ENCODE peak calls at places on chromosomes 1 and 21, in six cellular contexts. V, R, O, W, Q and E are unnamed samples.

GRCh38 chr1:231806623-231807470 is 180.3 kb downstream of the DISC1 start:
- DNase-seq in Q (peak; percentile 40), R (peak; percentile 16), W (peak; percentile 67), V (peak; percentile 20), O (peak; percentile 31), E (peak; percentile 58)

GRCh38 chr1:150576794-150577556 is 2.4 kb downstream of the MCL1 start:
- DNase-seq in R (no peak), O (no peak), Q (no peak), W (no peak), V (no peak), E (no peak)

GRCh38 chr1:10387611-10388386 is 11.1 kb upstream of the PGD start:
- DNase-seq in W (peak; percentile 50), Q (no peak), O (peak; percentile 34), V (peak; percentile 62), R (no peak), E (peak; percentile 46)

GRCh38 chr1:91844862-91845528 is 41.0 kb downstream of the TGFBR3 start:
- DNase-seq in O (peak; percentile 82), V (peak; percentile 62), Q (no peak), W (no peak), R (peak; percentile 42), E (no peak)

GRCh38 chr21:42238185-42238934 is 19.4 kb downstream of the ABCG1 start:
- DNase-seq in W (no peak), R (no peak), Q (no peak), O (no peak), V (no peak), E (no peak)

GRCh38 chr1:211577277-211577825 is 1.6 kb downstream of the SLC30A1 start:
- DNase-seq in Q (no peak), O (no peak), W (no peak), R (no peak), V (no peak), E (no peak)

GRCh38 chr1:246597340-246597739 is 31.1 kb downstream of the CNST start:
- DNase-seq in W (no peak), Q (no peak), O (peak; percentile 59), V (no peak), R (no peak), E (no peak)

GRCh38 chr1:164794310-164794709 is 235.3 kb downstream of the PBX1 start:
- DNase-seq in Q (no peak), W (no peak), V (peak; percentile 41), O (peak; percentile 54), R (no peak), E (no peak)

GRCh38 chr1:201115390-201115937 is 3.2 kb upstream of the CACNA1S start:
- DNase-seq in O (no peak), W (no peak), Q (no peak), R (no peak), V (no peak), E (no peak)

DNA sequence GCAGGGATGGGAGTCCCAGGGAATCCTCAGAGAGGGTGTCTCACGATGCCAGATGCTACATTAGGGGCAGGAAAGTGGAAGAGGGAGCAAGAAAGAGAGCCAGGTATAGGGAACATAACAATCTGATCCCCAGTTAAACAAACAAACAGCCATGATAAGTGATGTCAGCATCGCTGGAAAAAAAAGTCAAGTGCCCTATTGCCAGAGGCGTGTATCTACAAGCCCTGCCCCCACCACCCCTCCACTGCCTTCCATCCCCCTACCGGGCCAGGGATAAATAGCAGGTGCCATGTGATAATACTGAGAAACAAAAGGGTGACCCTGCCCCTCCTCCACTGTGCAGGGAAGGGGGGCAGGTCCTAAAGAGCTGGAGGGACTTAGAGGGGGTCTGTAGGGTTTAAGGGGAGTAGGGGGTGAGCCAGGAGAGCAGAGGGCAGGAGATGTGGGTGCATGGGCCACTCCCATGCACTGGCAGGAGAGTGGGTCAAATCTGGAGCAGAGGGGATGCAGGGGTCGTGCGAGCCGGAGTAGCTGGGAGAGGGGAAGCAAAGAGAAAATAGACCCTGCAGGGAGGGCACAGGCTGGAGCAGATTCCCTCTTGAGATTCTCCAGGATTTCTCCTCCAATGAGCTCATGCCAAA is 3.4 kb downstream of the SLC26A9 start:
- DNase-seq in Q (peak; percentile 35), O (no peak), V (peak; percentile 82), W (no peak), R (no peak), E (no peak)
- TF ChIP-seq CTCF in Q (peak; percentile 48), O (no peak), V (no peak), W (no peak), R (no peak), E (no peak)

GRCh38 chr21:36747815-36748381 is 49.0 kb downstream of the SIM2 start:
- DNase-seq in Q (peak; percentile 78), W (peak; percentile 80), R (no peak), O (no peak), V (no peak), E (peak; percentile 52)
- TF ChIP-seq CTCF in Q (no peak), W (peak; percentile 19), R (peak; percentile 15), O (no peak), V (no peak), E (peak; percentile 70)

GRCh38 chr1:156948708-156949107 is 28.3 kb downstream of the LRRC71 start:
- DNase-seq in O (no peak), V (no peak), Q (no peak), R (no peak), W (no peak), E (no peak)
- TF ChIP-seq CTCF in O (no peak), V (peak; percentile 7), Q (peak; percentile 40), R (no peak), W (no peak), E (no peak)

GRCh38 chr1:154908937-154909336 is 27.6 kb downstream of the PMVK start:
- DNase-seq in O (no peak), Q (no peak), V (no peak), W (no peak), R (no peak), E (no peak)
- TF ChIP-seq CTCF in O (no peak), Q (no peak), V (no peak), W (no peak), R (no peak), E (no peak)

DNA sequence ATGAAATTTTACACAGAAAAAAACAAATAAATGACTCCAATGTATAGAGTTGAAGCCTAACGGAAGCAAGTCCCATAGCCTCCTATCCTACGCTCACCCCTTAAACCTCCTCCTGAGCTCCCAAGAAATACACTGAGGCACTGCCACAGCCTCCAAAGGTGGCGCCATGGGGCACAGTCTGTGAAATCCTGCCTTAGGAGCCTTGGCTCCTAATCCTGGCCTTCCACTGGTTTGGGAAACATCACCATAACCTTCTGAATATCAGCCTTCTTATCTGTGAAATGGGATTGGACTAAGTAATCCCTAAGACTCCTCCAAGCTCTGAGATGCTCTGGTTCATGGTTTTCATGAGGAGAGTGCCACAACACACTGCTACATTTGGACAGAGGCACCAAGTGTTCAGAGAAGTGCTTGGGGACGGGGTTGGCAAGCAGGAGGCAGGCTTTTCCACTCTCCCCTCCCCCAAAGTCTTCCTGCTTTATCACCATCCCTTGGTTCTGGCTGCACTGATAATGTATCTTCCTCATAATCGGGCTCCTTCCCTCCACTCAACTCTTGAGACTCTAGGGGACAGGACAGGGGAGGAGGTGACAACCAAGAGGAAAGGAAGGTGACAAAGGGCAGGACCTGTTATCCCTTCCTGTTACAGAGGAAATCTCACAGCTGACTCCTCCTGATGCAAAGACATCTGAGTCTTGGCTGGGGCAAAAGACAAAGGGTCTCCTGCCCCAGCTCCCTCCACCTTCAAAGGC is 2.7 kb downstream of the SLAMF7 start:
- DNase-seq in O (no peak), R (no peak), W (no peak), V (no peak), Q (no peak), E (no peak)
- TF ChIP-seq CTCF in O (no peak), R (no peak), W (no peak), V (no peak), Q (no peak), E (peak; percentile 27)

DNA sequence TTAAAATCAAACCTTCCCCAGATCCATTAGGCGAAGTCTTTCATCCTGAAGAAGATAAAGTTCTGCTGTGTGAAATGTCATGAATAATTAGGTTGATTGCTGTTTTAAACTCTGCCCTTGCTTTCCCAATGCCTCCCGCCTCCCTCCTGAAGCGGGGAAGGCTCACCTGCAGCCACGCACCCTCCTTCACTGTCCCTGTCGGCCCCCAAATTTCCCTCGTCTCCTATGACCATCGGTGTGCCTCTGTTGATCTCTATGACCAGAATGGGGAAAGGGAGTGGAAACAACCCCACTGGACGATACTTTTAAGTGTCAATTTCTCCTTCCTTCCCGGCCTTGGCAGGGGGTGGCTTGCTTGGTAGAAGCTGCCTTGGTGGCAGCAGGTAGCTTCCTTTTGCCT is 35.1 kb downstream of the LHX4 start:
- DNase-seq in Q (no peak), O (no peak), R (no peak), V (no peak), W (no peak), E (no peak)
- TF ChIP-seq CTCF in Q (no peak), O (no peak), R (no peak), V (no peak), W (no peak), E (no peak)